ENCODE peak calls at places on chromosomes 13 and 19, in ten cellular contexts. One of them, this sample, is unnamed.

GRCh38 chr13:112601351-112601750 is 13.4 kb upstream of the TUBGCP3 start:
- DNase-seq in NCI-H187 treated with DMSO at 0.1 percent for 48 hours: no peak
- DNase-seq in activated CD4-positive, CD25-positive, alpha-beta regulatory T cell treated with anti-CD3 and anti-CD28 coated beads, Interleukin-2, amount 50 U/mL, for 16 hours: no peak
- DNase-seq in ELR: no peak
- DNase-seq in MM.1S: no peak
- DNase-seq in prostate gland: no peak
- DNase-seq in neural crest cell: no peak
- DNase-seq in HFF-Myc: no peak
- DNase-seq in foreskin fibroblast: no peak
- DNase-seq in T-helper 9 cell: no peak
- DNase-seq in this sample: no peak

GRCh38 chr19:36418287-36419001 is at the start of gene ZFP82:
- DNase-seq in NCI-H187 treated with DMSO at 0.1 percent for 48 hours: no peak
- DNase-seq in activated CD4-positive, CD25-positive, alpha-beta regulatory T cell treated with anti-CD3 and anti-CD28 coated beads, Interleukin-2, amount 50 U/mL, for 16 hours: peak
- DNase-seq in ELR: peak
- DNase-seq in MM.1S: no peak
- DNase-seq in prostate gland: peak
- DNase-seq in neural crest cell: peak
- DNase-seq in HFF-Myc: peak
- DNase-seq in foreskin fibroblast: peak
- DNase-seq in T-helper 9 cell: peak
- DNase-seq in this sample: peak

GRCh38 chr19:56176881-56177280 is 1.1 kb downstream of the GALP start:
- DNase-seq in NCI-H187 treated with DMSO at 0.1 percent for 48 hours: no peak
- DNase-seq in activated CD4-positive, CD25-positive, alpha-beta regulatory T cell treated with anti-CD3 and anti-CD28 coated beads, Interleukin-2, amount 50 U/mL, for 16 hours: no peak
- DNase-seq in ELR: no peak
- DNase-seq in MM.1S: no peak
- DNase-seq in prostate gland: no peak
- DNase-seq in neural crest cell: no peak
- DNase-seq in HFF-Myc: no peak
- DNase-seq in foreskin fibroblast: no peak
- DNase-seq in T-helper 9 cell: no peak
- DNase-seq in this sample: no peak

GRCh38 chr13:26658491-26658890 is 101.0 kb downstream of the WASF3 start:
- DNase-seq in NCI-H187 treated with DMSO at 0.1 percent for 48 hours: no peak
- DNase-seq in activated CD4-positive, CD25-positive, alpha-beta regulatory T cell treated with anti-CD3 and anti-CD28 coated beads, Interleukin-2, amount 50 U/mL, for 16 hours: no peak
- DNase-seq in ELR: no peak
- DNase-seq in MM.1S: no peak
- DNase-seq in prostate gland: no peak
- DNase-seq in neural crest cell: no peak
- DNase-seq in HFF-Myc: no peak
- DNase-seq in foreskin fibroblast: peak
- DNase-seq in T-helper 9 cell: no peak
- DNase-seq in this sample: no peak

GRCh38 chr19:17037184-17037583 is 10.6 kb upstream of the CPAMD8 start:
- DNase-seq in NCI-H187 treated with DMSO at 0.1 percent for 48 hours: no peak
- DNase-seq in activated CD4-positive, CD25-positive, alpha-beta regulatory T cell treated with anti-CD3 and anti-CD28 coated beads, Interleukin-2, amount 50 U/mL, for 16 hours: no peak
- DNase-seq in ELR: no peak
- DNase-seq in MM.1S: no peak
- DNase-seq in prostate gland: no peak
- DNase-seq in neural crest cell: no peak
- DNase-seq in HFF-Myc: no peak
- DNase-seq in foreskin fibroblast: no peak
- DNase-seq in T-helper 9 cell: no peak
- DNase-seq in this sample: no peak

GRCh38 chr13:45737571-45738002 is 35.5 kb downstream of the CBY2 start:
- DNase-seq in NCI-H187 treated with DMSO at 0.1 percent for 48 hours: no peak
- DNase-seq in activated CD4-positive, CD25-positive, alpha-beta regulatory T cell treated with anti-CD3 and anti-CD28 coated beads, Interleukin-2, amount 50 U/mL, for 16 hours: no peak
- DNase-seq in ELR: peak
- DNase-seq in MM.1S: peak
- DNase-seq in prostate gland: no peak
- DNase-seq in neural crest cell: no peak
- DNase-seq in HFF-Myc: no peak
- DNase-seq in foreskin fibroblast: no peak
- DNase-seq in T-helper 9 cell: no peak
- DNase-seq in this sample: no peak

GRCh38 chr19:13011653-13012389 is 16.5 kb downstream of the NFIX start:
- DNase-seq in NCI-H187 treated with DMSO at 0.1 percent for 48 hours: no peak
- DNase-seq in activated CD4-positive, CD25-positive, alpha-beta regulatory T cell treated with anti-CD3 and anti-CD28 coated beads, Interleukin-2, amount 50 U/mL, for 16 hours: no peak
- DNase-seq in ELR: no peak
- DNase-seq in MM.1S: no peak
- DNase-seq in prostate gland: no peak
- DNase-seq in neural crest cell: no peak
- DNase-seq in HFF-Myc: no peak
- DNase-seq in foreskin fibroblast: no peak
- DNase-seq in T-helper 9 cell: no peak
- DNase-seq in this sample: peak

GRCh38 chr19:17555480-17555928 is at the start of gene COLGALT1:
- DNase-seq in NCI-H187 treated with DMSO at 0.1 percent for 48 hours: peak
- DNase-seq in activated CD4-positive, CD25-positive, alpha-beta regulatory T cell treated with anti-CD3 and anti-CD28 coated beads, Interleukin-2, amount 50 U/mL, for 16 hours: peak
- DNase-seq in ELR: peak
- DNase-seq in MM.1S: peak
- DNase-seq in prostate gland: peak
- DNase-seq in neural crest cell: peak
- DNase-seq in HFF-Myc: peak
- DNase-seq in foreskin fibroblast: peak
- DNase-seq in T-helper 9 cell: peak
- DNase-seq in this sample: peak

GRCh38 chr13:97332725-97333124 is 101.2 kb upstream of the RAP2A start:
- DNase-seq in NCI-H187 treated with DMSO at 0.1 percent for 48 hours: no peak
- DNase-seq in activated CD4-positive, CD25-positive, alpha-beta regulatory T cell treated with anti-CD3 and anti-CD28 coated beads, Interleukin-2, amount 50 U/mL, for 16 hours: no peak
- DNase-seq in ELR: no peak
- DNase-seq in MM.1S: no peak
- DNase-seq in prostate gland: no peak
- DNase-seq in neural crest cell: no peak
- DNase-seq in HFF-Myc: no peak
- DNase-seq in foreskin fibroblast: peak
- DNase-seq in T-helper 9 cell: no peak
- DNase-seq in this sample: no peak

GRCh38 chr19:46841458-46842083 is 9.1 kb downstream of the AP2S1 start:
- DNase-seq in NCI-H187 treated with DMSO at 0.1 percent for 48 hours: no peak
- DNase-seq in activated CD4-positive, CD25-positive, alpha-beta regulatory T cell treated with anti-CD3 and anti-CD28 coated beads, Interleukin-2, amount 50 U/mL, for 16 hours: no peak
- DNase-seq in ELR: peak
- DNase-seq in MM.1S: no peak
- DNase-seq in prostate gland: peak
- DNase-seq in neural crest cell: no peak
- DNase-seq in HFF-Myc: no peak
- DNase-seq in foreskin fibroblast: peak
- DNase-seq in T-helper 9 cell: no peak
- DNase-seq in this sample: no peak

GRCh38 chr13:49457221-49457620 is 13.1 kb downstream of the SETDB2 start:
- DNase-seq in NCI-H187 treated with DMSO at 0.1 percent for 48 hours: no peak
- DNase-seq in activated CD4-positive, CD25-positive, alpha-beta regulatory T cell treated with anti-CD3 and anti-CD28 coated beads, Interleukin-2, amount 50 U/mL, for 16 hours: no peak
- DNase-seq in ELR: peak
- DNase-seq in MM.1S: no peak
- DNase-seq in prostate gland: no peak
- DNase-seq in neural crest cell: no peak
- DNase-seq in HFF-Myc: no peak
- DNase-seq in foreskin fibroblast: no peak
- DNase-seq in T-helper 9 cell: no peak
- DNase-seq in this sample: no peak

GRCh38 chr13:28459911-28460310 is 35.0 kb downstream of the FLT1 start:
- DNase-seq in NCI-H187 treated with DMSO at 0.1 percent for 48 hours: no peak
- DNase-seq in activated CD4-positive, CD25-positive, alpha-beta regulatory T cell treated with anti-CD3 and anti-CD28 coated beads, Interleukin-2, amount 50 U/mL, for 16 hours: no peak
- DNase-seq in ELR: no peak
- DNase-seq in MM.1S: no peak
- DNase-seq in prostate gland: no peak
- DNase-seq in neural crest cell: no peak
- DNase-seq in HFF-Myc: no peak
- DNase-seq in foreskin fibroblast: no peak
- DNase-seq in T-helper 9 cell: no peak
- DNase-seq in this sample: no peak

GRCh38 chr19:13959141-13959961 is 7.0 kb downstream of the DCAF15 start:
- DNase-seq in NCI-H187 treated with DMSO at 0.1 percent for 48 hours: no peak
- DNase-seq in activated CD4-positive, CD25-positive, alpha-beta regulatory T cell treated with anti-CD3 and anti-CD28 coated beads, Interleukin-2, amount 50 U/mL, for 16 hours: no peak
- DNase-seq in ELR: no peak
- DNase-seq in MM.1S: no peak
- DNase-seq in prostate gland: no peak
- DNase-seq in neural crest cell: no peak
- DNase-seq in HFF-Myc: no peak
- DNase-seq in foreskin fibroblast: no peak
- DNase-seq in T-helper 9 cell: no peak
- DNase-seq in this sample: no peak

GRCh38 chr19:58572818-58573657 is at the start of gene MZF1:
- DNase-seq in NCI-H187 treated with DMSO at 0.1 percent for 48 hours: no peak
- DNase-seq in activated CD4-positive, CD25-positive, alpha-beta regulatory T cell treated with anti-CD3 and anti-CD28 coated beads, Interleukin-2, amount 50 U/mL, for 16 hours: peak
- DNase-seq in ELR: peak
- DNase-seq in MM.1S: peak
- DNase-seq in prostate gland: peak
- DNase-seq in neural crest cell: peak
- DNase-seq in HFF-Myc: peak
- DNase-seq in foreskin fibroblast: peak
- DNase-seq in T-helper 9 cell: peak
- DNase-seq in this sample: peak

GRCh38 chr13:21738636-21739035 is 67.8 kb downstream of the FGF9 start:
- DNase-seq in NCI-H187 treated with DMSO at 0.1 percent for 48 hours: no peak
- DNase-seq in activated CD4-positive, CD25-positive, alpha-beta regulatory T cell treated with anti-CD3 and anti-CD28 coated beads, Interleukin-2, amount 50 U/mL, for 16 hours: no peak
- DNase-seq in ELR: no peak
- DNase-seq in MM.1S: no peak
- DNase-seq in prostate gland: no peak
- DNase-seq in neural crest cell: no peak
- DNase-seq in HFF-Myc: no peak
- DNase-seq in foreskin fibroblast: no peak
- DNase-seq in T-helper 9 cell: no peak
- DNase-seq in this sample: peak

GRCh38 chr19:48413879-48414623 is 20.6 kb downstream of the GRIN2D start:
- DNase-seq in NCI-H187 treated with DMSO at 0.1 percent for 48 hours: no peak
- DNase-seq in activated CD4-positive, CD25-positive, alpha-beta regulatory T cell treated with anti-CD3 and anti-CD28 coated beads, Interleukin-2, amount 50 U/mL, for 16 hours: no peak
- DNase-seq in ELR: peak
- DNase-seq in MM.1S: no peak
- DNase-seq in prostate gland: no peak
- DNase-seq in neural crest cell: no peak
- DNase-seq in HFF-Myc: no peak
- DNase-seq in foreskin fibroblast: peak
- DNase-seq in T-helper 9 cell: no peak
- DNase-seq in this sample: peak

GRCh38 chr19:30036154-30037129 is 94.4 kb downstream of the URI1 start:
- DNase-seq in NCI-H187 treated with DMSO at 0.1 percent for 48 hours: no peak
- DNase-seq in activated CD4-positive, CD25-positive, alpha-beta regulatory T cell treated with anti-CD3 and anti-CD28 coated beads, Interleukin-2, amount 50 U/mL, for 16 hours: no peak
- DNase-seq in ELR: no peak
- DNase-seq in MM.1S: no peak
- DNase-seq in prostate gland: no peak
- DNase-seq in neural crest cell: no peak
- DNase-seq in HFF-Myc: peak
- DNase-seq in foreskin fibroblast: peak
- DNase-seq in T-helper 9 cell: no peak
- DNase-seq in this sample: no peak

GRCh38 chr19:7512400-7512851 is 3.5 kb upstream of the ZNF358 start:
- DNase-seq in NCI-H187 treated with DMSO at 0.1 percent for 48 hours: no peak
- DNase-seq in activated CD4-positive, CD25-positive, alpha-beta regulatory T cell treated with anti-CD3 and anti-CD28 coated beads, Interleukin-2, amount 50 U/mL, for 16 hours: no peak
- DNase-seq in ELR: no peak
- DNase-seq in MM.1S: no peak
- DNase-seq in prostate gland: no peak
- DNase-seq in neural crest cell: no peak
- DNase-seq in HFF-Myc: no peak
- DNase-seq in foreskin fibroblast: peak
- DNase-seq in T-helper 9 cell: no peak
- DNase-seq in this sample: peak

GRCh38 chr19:49890349-49891311 is 6.1 kb downstream of the IL4I1 start:
- DNase-seq in NCI-H187 treated with DMSO at 0.1 percent for 48 hours: peak
- DNase-seq in activated CD4-positive, CD25-positive, alpha-beta regulatory T cell treated with anti-CD3 and anti-CD28 coated beads, Interleukin-2, amount 50 U/mL, for 16 hours: no peak
- DNase-seq in ELR: no peak
- DNase-seq in MM.1S: peak
- DNase-seq in prostate gland: no peak
- DNase-seq in neural crest cell: peak
- DNase-seq in HFF-Myc: no peak
- DNase-seq in foreskin fibroblast: peak
- DNase-seq in T-helper 9 cell: peak
- DNase-seq in this sample: peak

GRCh38 chr13:41222259-41222852 is 28.0 kb upstream of the KBTBD7 start:
- DNase-seq in NCI-H187 treated with DMSO at 0.1 percent for 48 hours: peak
- DNase-seq in activated CD4-positive, CD25-positive, alpha-beta regulatory T cell treated with anti-CD3 and anti-CD28 coated beads, Interleukin-2, amount 50 U/mL, for 16 hours: peak
- DNase-seq in ELR: peak
- DNase-seq in MM.1S: peak
- DNase-seq in prostate gland: peak
- DNase-seq in neural crest cell: peak
- DNase-seq in HFF-Myc: peak
- DNase-seq in foreskin fibroblast: peak
- DNase-seq in T-helper 9 cell: peak
- DNase-seq in this sample: peak

GRCh38 chr19:23699521-23699860 is 12.5 kb upstream of the ZNF675 start:
- DNase-seq in NCI-H187 treated with DMSO at 0.1 percent for 48 hours: no peak
- DNase-seq in activated CD4-positive, CD25-positive, alpha-beta regulatory T cell treated with anti-CD3 and anti-CD28 coated beads, Interleukin-2, amount 50 U/mL, for 16 hours: no peak
- DNase-seq in ELR: peak
- DNase-seq in MM.1S: peak
- DNase-seq in prostate gland: no peak
- DNase-seq in neural crest cell: no peak
- DNase-seq in HFF-Myc: no peak
- DNase-seq in foreskin fibroblast: no peak
- DNase-seq in T-helper 9 cell: no peak
- DNase-seq in this sample: no peak

GRCh38 chr13:100512422-100512821 is 76.2 kb downstream of the GGACT start:
- DNase-seq in NCI-H187 treated with DMSO at 0.1 percent for 48 hours: no peak
- DNase-seq in activated CD4-positive, CD25-positive, alpha-beta regulatory T cell treated with anti-CD3 and anti-CD28 coated beads, Interleukin-2, amount 50 U/mL, for 16 hours: no peak
- DNase-seq in ELR: peak
- DNase-seq in MM.1S: no peak
- DNase-seq in prostate gland: no peak
- DNase-seq in neural crest cell: no peak
- DNase-seq in HFF-Myc: no peak
- DNase-seq in foreskin fibroblast: peak
- DNase-seq in T-helper 9 cell: no peak
- DNase-seq in this sample: no peak

GRCh38 chr19:35742121-35742724 is at the start of gene IGFLR1:
- DNase-seq in NCI-H187 treated with DMSO at 0.1 percent for 48 hours: no peak
- DNase-seq in activated CD4-positive, CD25-positive, alpha-beta regulatory T cell treated with anti-CD3 and anti-CD28 coated beads, Interleukin-2, amount 50 U/mL, for 16 hours: peak
- DNase-seq in ELR: no peak
- DNase-seq in MM.1S: peak
- DNase-seq in prostate gland: no peak
- DNase-seq in neural crest cell: no peak
- DNase-seq in HFF-Myc: no peak
- DNase-seq in foreskin fibroblast: no peak
- DNase-seq in T-helper 9 cell: peak
- DNase-seq in this sample: no peak

GRCh38 chr19:51546650-51547396 is 15.4 kb upstream of the SIGLEC6 start:
- DNase-seq in NCI-H187 treated with DMSO at 0.1 percent for 48 hours: no peak
- DNase-seq in activated CD4-positive, CD25-positive, alpha-beta regulatory T cell treated with anti-CD3 and anti-CD28 coated beads, Interleukin-2, amount 50 U/mL, for 16 hours: no peak
- DNase-seq in ELR: peak
- DNase-seq in MM.1S: no peak
- DNase-seq in prostate gland: no peak
- DNase-seq in neural crest cell: no peak
- DNase-seq in HFF-Myc: no peak
- DNase-seq in foreskin fibroblast: no peak
- DNase-seq in T-helper 9 cell: no peak
- DNase-seq in this sample: no peak

GRCh38 chr19:40055832-40056504 is at the start of gene ZNF780B:
- DNase-seq in NCI-H187 treated with DMSO at 0.1 percent for 48 hours: peak
- DNase-seq in activated CD4-positive, CD25-positive, alpha-beta regulatory T cell treated with anti-CD3 and anti-CD28 coated beads, Interleukin-2, amount 50 U/mL, for 16 hours: peak
- DNase-seq in ELR: peak
- DNase-seq in MM.1S: peak
- DNase-seq in prostate gland: peak
- DNase-seq in neural crest cell: peak
- DNase-seq in HFF-Myc: peak
- DNase-seq in foreskin fibroblast: peak
- DNase-seq in T-helper 9 cell: peak
- DNase-seq in this sample: peak

GRCh38 chr19:14786421-14786851 is 8.1 kb upstream of the ADGRE2 start:
- DNase-seq in NCI-H187 treated with DMSO at 0.1 percent for 48 hours: no peak
- DNase-seq in activated CD4-positive, CD25-positive, alpha-beta regulatory T cell treated with anti-CD3 and anti-CD28 coated beads, Interleukin-2, amount 50 U/mL, for 16 hours: no peak
- DNase-seq in ELR: peak
- DNase-seq in MM.1S: no peak
- DNase-seq in prostate gland: peak
- DNase-seq in neural crest cell: peak
- DNase-seq in HFF-Myc: no peak
- DNase-seq in foreskin fibroblast: peak
- DNase-seq in T-helper 9 cell: no peak
- DNase-seq in this sample: peak

GRCh38 chr19:719081-719512 is 10.4 kb downstream of the PALM start:
- DNase-seq in NCI-H187 treated with DMSO at 0.1 percent for 48 hours: no peak
- DNase-seq in activated CD4-positive, CD25-positive, alpha-beta regulatory T cell treated with anti-CD3 and anti-CD28 coated beads, Interleukin-2, amount 50 U/mL, for 16 hours: no peak
- DNase-seq in ELR: no peak
- DNase-seq in MM.1S: no peak
- DNase-seq in prostate gland: no peak
- DNase-seq in neural crest cell: no peak
- DNase-seq in HFF-Myc: no peak
- DNase-seq in foreskin fibroblast: peak
- DNase-seq in T-helper 9 cell: no peak
- DNase-seq in this sample: peak

GRCh38 chr13:71877280-71877653 is 10.3 kb upstream of the DACH1 start:
- DNase-seq in NCI-H187 treated with DMSO at 0.1 percent for 48 hours: no peak
- DNase-seq in activated CD4-positive, CD25-positive, alpha-beta regulatory T cell treated with anti-CD3 and anti-CD28 coated beads, Interleukin-2, amount 50 U/mL, for 16 hours: no peak
- DNase-seq in ELR: no peak
- DNase-seq in MM.1S: no peak
- DNase-seq in prostate gland: no peak
- DNase-seq in neural crest cell: no peak
- DNase-seq in HFF-Myc: no peak
- DNase-seq in foreskin fibroblast: no peak
- DNase-seq in T-helper 9 cell: no peak
- DNase-seq in this sample: no peak

This sample was measured in retina.